ENCODE peak calls at places on chromosomes 13 and 19, in six cellular contexts. One of them, this sample, is unnamed.

GRCh38 chr19:13692096-13692495 is 72.2 kb upstream of the MRI1 start:
- DNase-seq in WTC11: no peak
- DNase-seq in neural progenitor cell: no peak
- DNase-seq in stimulated activated CD4-positive, alpha-beta T cell treated with anti-CD3 and anti-CD28 coated beads, Interleukin-12 subunit alpha, Interleukin-12 subunit beta, amount 100 ng/mL, for 4 hours: no peak
- DNase-seq in WERI-Rb-1: no peak
- DNase-seq in activated CD8-positive, alpha-beta memory T cell treated with anti-CD3 and anti-CD28 coated beads, Interleukin-2, amount 10 ng/mL, durations not matched to agents 7 days and 5 days: no peak
- DNase-seq in this sample: no peak

GRCh38 chr13:98444381-98444780 is 132.5 kb downstream of the STK24 start:
- DNase-seq in WTC11: no peak
- DNase-seq in neural progenitor cell: no peak
- DNase-seq in stimulated activated CD4-positive, alpha-beta T cell treated with anti-CD3 and anti-CD28 coated beads, Interleukin-12 subunit alpha, Interleukin-12 subunit beta, amount 100 ng/mL, for 4 hours: no peak
- DNase-seq in WERI-Rb-1: no peak
- DNase-seq in activated CD8-positive, alpha-beta memory T cell treated with anti-CD3 and anti-CD28 coated beads, Interleukin-2, amount 10 ng/mL, durations not matched to agents 7 days and 5 days: no peak
- DNase-seq in this sample: no peak

GRCh38 chr19:56162258-56162657 is 13.6 kb upstream of the GALP start:
- DNase-seq in WTC11: no peak
- DNase-seq in neural progenitor cell: no peak
- DNase-seq in stimulated activated CD4-positive, alpha-beta T cell treated with anti-CD3 and anti-CD28 coated beads, Interleukin-12 subunit alpha, Interleukin-12 subunit beta, amount 100 ng/mL, for 4 hours: peak
- DNase-seq in WERI-Rb-1: no peak
- DNase-seq in activated CD8-positive, alpha-beta memory T cell treated with anti-CD3 and anti-CD28 coated beads, Interleukin-2, amount 10 ng/mL, durations not matched to agents 7 days and 5 days: no peak
- DNase-seq in this sample: no peak

GRCh38 chr13:72585254-72585653 is 142.2 kb downstream of the MZT1 start:
- DNase-seq in WTC11: no peak
- DNase-seq in neural progenitor cell: no peak
- DNase-seq in stimulated activated CD4-positive, alpha-beta T cell treated with anti-CD3 and anti-CD28 coated beads, Interleukin-12 subunit alpha, Interleukin-12 subunit beta, amount 100 ng/mL, for 4 hours: no peak
- DNase-seq in WERI-Rb-1: no peak
- DNase-seq in activated CD8-positive, alpha-beta memory T cell treated with anti-CD3 and anti-CD28 coated beads, Interleukin-2, amount 10 ng/mL, durations not matched to agents 7 days and 5 days: no peak
- DNase-seq in this sample: no peak

GRCh38 chr13:20173121-20173746 is 12.4 kb upstream of the GJA3 start:
- DNase-seq in WTC11: no peak
- DNase-seq in neural progenitor cell: no peak
- DNase-seq in stimulated activated CD4-positive, alpha-beta T cell treated with anti-CD3 and anti-CD28 coated beads, Interleukin-12 subunit alpha, Interleukin-12 subunit beta, amount 100 ng/mL, for 4 hours: no peak
- DNase-seq in WERI-Rb-1: no peak
- DNase-seq in activated CD8-positive, alpha-beta memory T cell treated with anti-CD3 and anti-CD28 coated beads, Interleukin-2, amount 10 ng/mL, durations not matched to agents 7 days and 5 days: no peak
- DNase-seq in this sample: no peak

GRCh38 chr13:71522976-71523517 is 344.0 kb downstream of the DACH1 start:
- DNase-seq in WTC11: no peak
- DNase-seq in neural progenitor cell: no peak
- DNase-seq in stimulated activated CD4-positive, alpha-beta T cell treated with anti-CD3 and anti-CD28 coated beads, Interleukin-12 subunit alpha, Interleukin-12 subunit beta, amount 100 ng/mL, for 4 hours: no peak
- DNase-seq in WERI-Rb-1: no peak
- DNase-seq in activated CD8-positive, alpha-beta memory T cell treated with anti-CD3 and anti-CD28 coated beads, Interleukin-2, amount 10 ng/mL, durations not matched to agents 7 days and 5 days: no peak
- DNase-seq in this sample: no peak

GRCh38 chr19:50515168-50515561 is 1.5 kb upstream of the ASPDH start:
- DNase-seq in WTC11: no peak
- DNase-seq in neural progenitor cell: no peak
- DNase-seq in stimulated activated CD4-positive, alpha-beta T cell treated with anti-CD3 and anti-CD28 coated beads, Interleukin-12 subunit alpha, Interleukin-12 subunit beta, amount 100 ng/mL, for 4 hours: no peak
- DNase-seq in WERI-Rb-1: no peak
- DNase-seq in activated CD8-positive, alpha-beta memory T cell treated with anti-CD3 and anti-CD28 coated beads, Interleukin-2, amount 10 ng/mL, durations not matched to agents 7 days and 5 days: no peak
- DNase-seq in this sample: no peak

GRCh38 chr19:28881616-28882015 is 331.3 kb downstream of the UQCRFS1 start:
- DNase-seq in WTC11: no peak
- DNase-seq in neural progenitor cell: no peak
- DNase-seq in stimulated activated CD4-positive, alpha-beta T cell treated with anti-CD3 and anti-CD28 coated beads, Interleukin-12 subunit alpha, Interleukin-12 subunit beta, amount 100 ng/mL, for 4 hours: no peak
- DNase-seq in WERI-Rb-1: no peak
- DNase-seq in activated CD8-positive, alpha-beta memory T cell treated with anti-CD3 and anti-CD28 coated beads, Interleukin-2, amount 10 ng/mL, durations not matched to agents 7 days and 5 days: no peak
- DNase-seq in this sample: no peak

GRCh38 chr13:93450226-93450625 is 223.6 kb downstream of the GPC6 start:
- DNase-seq in WTC11: no peak
- DNase-seq in neural progenitor cell: no peak
- DNase-seq in stimulated activated CD4-positive, alpha-beta T cell treated with anti-CD3 and anti-CD28 coated beads, Interleukin-12 subunit alpha, Interleukin-12 subunit beta, amount 100 ng/mL, for 4 hours: no peak
- DNase-seq in WERI-Rb-1: no peak
- DNase-seq in activated CD8-positive, alpha-beta memory T cell treated with anti-CD3 and anti-CD28 coated beads, Interleukin-2, amount 10 ng/mL, durations not matched to agents 7 days and 5 days: no peak
- DNase-seq in this sample: no peak

GRCh38 chr19:9793051-9793591 is 24.6 kb upstream of the ZNF846 start:
- DNase-seq in WTC11: no peak
- DNase-seq in neural progenitor cell: no peak
- DNase-seq in stimulated activated CD4-positive, alpha-beta T cell treated with anti-CD3 and anti-CD28 coated beads, Interleukin-12 subunit alpha, Interleukin-12 subunit beta, amount 100 ng/mL, for 4 hours: peak
- DNase-seq in WERI-Rb-1: peak
- DNase-seq in activated CD8-positive, alpha-beta memory T cell treated with anti-CD3 and anti-CD28 coated beads, Interleukin-2, amount 10 ng/mL, durations not matched to agents 7 days and 5 days: peak
- DNase-seq in this sample: peak

GRCh38 chr19:46040952-46041500 is at the start of gene IGFL4:
- DNase-seq in WTC11: no peak
- DNase-seq in neural progenitor cell: no peak
- DNase-seq in stimulated activated CD4-positive, alpha-beta T cell treated with anti-CD3 and anti-CD28 coated beads, Interleukin-12 subunit alpha, Interleukin-12 subunit beta, amount 100 ng/mL, for 4 hours: no peak
- DNase-seq in WERI-Rb-1: no peak
- DNase-seq in activated CD8-positive, alpha-beta memory T cell treated with anti-CD3 and anti-CD28 coated beads, Interleukin-2, amount 10 ng/mL, durations not matched to agents 7 days and 5 days: no peak
- DNase-seq in this sample: no peak

GRCh38 chr19:51440846-51441409 is 17.3 kb downstream of the SIGLEC8 start:
- DNase-seq in WTC11: no peak
- DNase-seq in neural progenitor cell: no peak
- DNase-seq in stimulated activated CD4-positive, alpha-beta T cell treated with anti-CD3 and anti-CD28 coated beads, Interleukin-12 subunit alpha, Interleukin-12 subunit beta, amount 100 ng/mL, for 4 hours: peak
- DNase-seq in WERI-Rb-1: no peak
- DNase-seq in activated CD8-positive, alpha-beta memory T cell treated with anti-CD3 and anti-CD28 coated beads, Interleukin-2, amount 10 ng/mL, durations not matched to agents 7 days and 5 days: peak
- DNase-seq in this sample: no peak

GRCh38 chr13:32811297-32811800 is 204.9 kb upstream of the KL start:
- DNase-seq in WTC11: no peak
- DNase-seq in neural progenitor cell: peak
- DNase-seq in stimulated activated CD4-positive, alpha-beta T cell treated with anti-CD3 and anti-CD28 coated beads, Interleukin-12 subunit alpha, Interleukin-12 subunit beta, amount 100 ng/mL, for 4 hours: no peak
- DNase-seq in WERI-Rb-1: no peak
- DNase-seq in activated CD8-positive, alpha-beta memory T cell treated with anti-CD3 and anti-CD28 coated beads, Interleukin-2, amount 10 ng/mL, durations not matched to agents 7 days and 5 days: peak
- DNase-seq in this sample: no peak

GRCh38 chr13:47213057-47213456 is 316.2 kb upstream of the HTR2A start:
- DNase-seq in WTC11: no peak
- DNase-seq in neural progenitor cell: no peak
- DNase-seq in stimulated activated CD4-positive, alpha-beta T cell treated with anti-CD3 and anti-CD28 coated beads, Interleukin-12 subunit alpha, Interleukin-12 subunit beta, amount 100 ng/mL, for 4 hours: no peak
- DNase-seq in WERI-Rb-1: no peak
- DNase-seq in activated CD8-positive, alpha-beta memory T cell treated with anti-CD3 and anti-CD28 coated beads, Interleukin-2, amount 10 ng/mL, durations not matched to agents 7 days and 5 days: no peak
- DNase-seq in this sample: no peak

GRCh38 chr13:97367427-97367826 is 66.5 kb upstream of the RAP2A start:
- DNase-seq in WTC11: no peak
- DNase-seq in neural progenitor cell: peak
- DNase-seq in stimulated activated CD4-positive, alpha-beta T cell treated with anti-CD3 and anti-CD28 coated beads, Interleukin-12 subunit alpha, Interleukin-12 subunit beta, amount 100 ng/mL, for 4 hours: no peak
- DNase-seq in WERI-Rb-1: no peak
- DNase-seq in activated CD8-positive, alpha-beta memory T cell treated with anti-CD3 and anti-CD28 coated beads, Interleukin-2, amount 10 ng/mL, durations not matched to agents 7 days and 5 days: no peak
- DNase-seq in this sample: peak

GRCh38 chr13:101576977-101577376 is 124.5 kb downstream of the ITGBL1 start:
- DNase-seq in WTC11: no peak
- DNase-seq in neural progenitor cell: no peak
- DNase-seq in stimulated activated CD4-positive, alpha-beta T cell treated with anti-CD3 and anti-CD28 coated beads, Interleukin-12 subunit alpha, Interleukin-12 subunit beta, amount 100 ng/mL, for 4 hours: no peak
- DNase-seq in WERI-Rb-1: no peak
- DNase-seq in activated CD8-positive, alpha-beta memory T cell treated with anti-CD3 and anti-CD28 coated beads, Interleukin-2, amount 10 ng/mL, durations not matched to agents 7 days and 5 days: no peak
- DNase-seq in this sample: no peak

GRCh38 chr19:43820098-43820860 is 6.8 kb upstream of the ZNF283 start:
- DNase-seq in WTC11: peak
- DNase-seq in neural progenitor cell: no peak
- DNase-seq in stimulated activated CD4-positive, alpha-beta T cell treated with anti-CD3 and anti-CD28 coated beads, Interleukin-12 subunit alpha, Interleukin-12 subunit beta, amount 100 ng/mL, for 4 hours: peak
- DNase-seq in WERI-Rb-1: peak
- DNase-seq in activated CD8-positive, alpha-beta memory T cell treated with anti-CD3 and anti-CD28 coated beads, Interleukin-2, amount 10 ng/mL, durations not matched to agents 7 days and 5 days: no peak
- DNase-seq in this sample: no peak

GRCh38 chr13:50344717-50345116 is 329.5 kb downstream of the KCNRG start:
- DNase-seq in WTC11: no peak
- DNase-seq in neural progenitor cell: no peak
- DNase-seq in stimulated activated CD4-positive, alpha-beta T cell treated with anti-CD3 and anti-CD28 coated beads, Interleukin-12 subunit alpha, Interleukin-12 subunit beta, amount 100 ng/mL, for 4 hours: no peak
- DNase-seq in WERI-Rb-1: no peak
- DNase-seq in activated CD8-positive, alpha-beta memory T cell treated with anti-CD3 and anti-CD28 coated beads, Interleukin-2, amount 10 ng/mL, durations not matched to agents 7 days and 5 days: no peak
- DNase-seq in this sample: no peak

GRCh38 chr13:53466576-53466975 is 438.0 kb downstream of the OLFM4 start:
- DNase-seq in WTC11: no peak
- DNase-seq in neural progenitor cell: no peak
- DNase-seq in stimulated activated CD4-positive, alpha-beta T cell treated with anti-CD3 and anti-CD28 coated beads, Interleukin-12 subunit alpha, Interleukin-12 subunit beta, amount 100 ng/mL, for 4 hours: no peak
- DNase-seq in WERI-Rb-1: no peak
- DNase-seq in activated CD8-positive, alpha-beta memory T cell treated with anti-CD3 and anti-CD28 coated beads, Interleukin-2, amount 10 ng/mL, durations not matched to agents 7 days and 5 days: no peak
- DNase-seq in this sample: no peak

GRCh38 chr13:41590643-41591042 is 133.3 kb downstream of the RGCC start:
- DNase-seq in WTC11: no peak
- DNase-seq in neural progenitor cell: no peak
- DNase-seq in stimulated activated CD4-positive, alpha-beta T cell treated with anti-CD3 and anti-CD28 coated beads, Interleukin-12 subunit alpha, Interleukin-12 subunit beta, amount 100 ng/mL, for 4 hours: no peak
- DNase-seq in WERI-Rb-1: no peak
- DNase-seq in activated CD8-positive, alpha-beta memory T cell treated with anti-CD3 and anti-CD28 coated beads, Interleukin-2, amount 10 ng/mL, durations not matched to agents 7 days and 5 days: no peak
- DNase-seq in this sample: no peak

GRCh38 chr13:31174018-31174417 is 12.3 kb upstream of the HSPH1 start:
- DNase-seq in WTC11: no peak
- DNase-seq in neural progenitor cell: no peak
- DNase-seq in stimulated activated CD4-positive, alpha-beta T cell treated with anti-CD3 and anti-CD28 coated beads, Interleukin-12 subunit alpha, Interleukin-12 subunit beta, amount 100 ng/mL, for 4 hours: no peak
- DNase-seq in WERI-Rb-1: no peak
- DNase-seq in activated CD8-positive, alpha-beta memory T cell treated with anti-CD3 and anti-CD28 coated beads, Interleukin-2, amount 10 ng/mL, durations not matched to agents 7 days and 5 days: no peak
- DNase-seq in this sample: no peak

GRCh38 chr19:11577451-11578341 is at the start of gene ACP5:
- DNase-seq in WTC11: no peak
- DNase-seq in neural progenitor cell: no peak
- DNase-seq in stimulated activated CD4-positive, alpha-beta T cell treated with anti-CD3 and anti-CD28 coated beads, Interleukin-12 subunit alpha, Interleukin-12 subunit beta, amount 100 ng/mL, for 4 hours: no peak
- DNase-seq in WERI-Rb-1: peak
- DNase-seq in activated CD8-positive, alpha-beta memory T cell treated with anti-CD3 and anti-CD28 coated beads, Interleukin-2, amount 10 ng/mL, durations not matched to agents 7 days and 5 days: no peak
- DNase-seq in this sample: peak

GRCh38 chr13:64639206-64639605 is 2590.9 kb downstream of the PCDH9 start:
- DNase-seq in WTC11: no peak
- DNase-seq in neural progenitor cell: no peak
- DNase-seq in stimulated activated CD4-positive, alpha-beta T cell treated with anti-CD3 and anti-CD28 coated beads, Interleukin-12 subunit alpha, Interleukin-12 subunit beta, amount 100 ng/mL, for 4 hours: no peak
- DNase-seq in WERI-Rb-1: no peak
- DNase-seq in activated CD8-positive, alpha-beta memory T cell treated with anti-CD3 and anti-CD28 coated beads, Interleukin-2, amount 10 ng/mL, durations not matched to agents 7 days and 5 days: no peak
- DNase-seq in this sample: no peak

GRCh38 chr19:16363133-16363851 is 38.7 kb downstream of the KLF2 start:
- DNase-seq in WTC11: no peak
- DNase-seq in neural progenitor cell: no peak
- DNase-seq in stimulated activated CD4-positive, alpha-beta T cell treated with anti-CD3 and anti-CD28 coated beads, Interleukin-12 subunit alpha, Interleukin-12 subunit beta, amount 100 ng/mL, for 4 hours: no peak
- DNase-seq in WERI-Rb-1: peak
- DNase-seq in activated CD8-positive, alpha-beta memory T cell treated with anti-CD3 and anti-CD28 coated beads, Interleukin-2, amount 10 ng/mL, durations not matched to agents 7 days and 5 days: no peak
- DNase-seq in this sample: peak

GRCh38 chr13:48585456-48585840 is 52.6 kb upstream of the RCBTB2 start:
- DNase-seq in WTC11: no peak
- DNase-seq in neural progenitor cell: peak
- DNase-seq in stimulated activated CD4-positive, alpha-beta T cell treated with anti-CD3 and anti-CD28 coated beads, Interleukin-12 subunit alpha, Interleukin-12 subunit beta, amount 100 ng/mL, for 4 hours: no peak
- DNase-seq in WERI-Rb-1: no peak
- DNase-seq in activated CD8-positive, alpha-beta memory T cell treated with anti-CD3 and anti-CD28 coated beads, Interleukin-2, amount 10 ng/mL, durations not matched to agents 7 days and 5 days: no peak
- DNase-seq in this sample: no peak

GRCh38 chr13:45861352-45861751 is 9.8 kb upstream of the SIAH3 start:
- DNase-seq in WTC11: no peak
- DNase-seq in neural progenitor cell: no peak
- DNase-seq in stimulated activated CD4-positive, alpha-beta T cell treated with anti-CD3 and anti-CD28 coated beads, Interleukin-12 subunit alpha, Interleukin-12 subunit beta, amount 100 ng/mL, for 4 hours: no peak
- DNase-seq in WERI-Rb-1: no peak
- DNase-seq in activated CD8-positive, alpha-beta memory T cell treated with anti-CD3 and anti-CD28 coated beads, Interleukin-2, amount 10 ng/mL, durations not matched to agents 7 days and 5 days: no peak
- DNase-seq in this sample: no peak

GRCh38 chr19:54803410-54803809 is at the start of gene KIR2DL4:
- DNase-seq in WTC11: no peak
- DNase-seq in neural progenitor cell: no peak
- DNase-seq in stimulated activated CD4-positive, alpha-beta T cell treated with anti-CD3 and anti-CD28 coated beads, Interleukin-12 subunit alpha, Interleukin-12 subunit beta, amount 100 ng/mL, for 4 hours: no peak
- DNase-seq in WERI-Rb-1: no peak
- DNase-seq in activated CD8-positive, alpha-beta memory T cell treated with anti-CD3 and anti-CD28 coated beads, Interleukin-2, amount 10 ng/mL, durations not matched to agents 7 days and 5 days: no peak
- DNase-seq in this sample: no peak

GRCh38 chr13:26961890-26962615 is 201.5 kb upstream of the GPR12 start:
- DNase-seq in WTC11: no peak
- DNase-seq in neural progenitor cell: no peak
- DNase-seq in stimulated activated CD4-positive, alpha-beta T cell treated with anti-CD3 and anti-CD28 coated beads, Interleukin-12 subunit alpha, Interleukin-12 subunit beta, amount 100 ng/mL, for 4 hours: no peak
- DNase-seq in WERI-Rb-1: no peak
- DNase-seq in activated CD8-positive, alpha-beta memory T cell treated with anti-CD3 and anti-CD28 coated beads, Interleukin-2, amount 10 ng/mL, durations not matched to agents 7 days and 5 days: no peak
- DNase-seq in this sample: no peak

This sample was measured in mesendoderm.